ENCODE peak calls at places on chromosomes 7 and 10, in six cellular contexts. A is IMR-90, L is mesendoderm, D is H9, Y is H1, K is mesenchymal stem cell. I is an unnamed sample.

GRCh38 chr7:110205899-110206298 is 885.0 kb upstream of the LRRN3 start:
- DNase-seq in A (no peak), L (no peak), D (no peak), Y (no peak), K (peak), I (no peak)

GRCh38 chr10:114045738-114046458 is 2.2 kb downstream of the ADRB1 start:
- DNase-seq in A (no peak), L (no peak), D (no peak), Y (no peak), K (no peak), I (no peak)

GRCh38 chr10:13950543-13950939 is 363.8 kb downstream of the PRPF18 start:
- DNase-seq in A (no peak), L (no peak), D (no peak), Y (no peak), K (no peak), I (no peak)

GRCh38 chr10:78741541-78741940 is 327.2 kb upstream of the ZMIZ1 start:
- DNase-seq in A (peak), L (no peak), D (no peak), Y (no peak), K (peak), I (no peak)

GRCh38 chr7:98174334-98175259 is 36.6 kb upstream of the BHLHA15 start:
- DNase-seq in A (no peak), L (no peak), D (no peak), Y (no peak), K (no peak), I (no peak)

GRCh38 chr10:25497281-25497680 is 322.5 kb downstream of the GPR158 start:
- DNase-seq in A (no peak), L (no peak), D (no peak), Y (no peak), K (no peak), I (no peak)

GRCh38 chr7:100675581-100676350 is 2.2 kb downstream of the GNB2 start:
- DNase-seq in A (peak), L (peak), D (peak), Y (no peak), K (peak), I (peak)

GRCh38 chr10:122504551-122504950 is 43.2 kb downstream of the HTRA1 start:
- DNase-seq in A (peak), L (no peak), D (no peak), Y (no peak), K (peak), I (no peak)

GRCh38 chr10:105239311-105240215 is 598.5 kb downstream of the SORCS3 start:
- DNase-seq in A (no peak), L (no peak), D (no peak), Y (no peak), K (no peak), I (no peak)

GRCh38 chr10:49518982-49519578 is 19.8 kb downstream of the ERCC6 start:
- DNase-seq in A (peak), L (peak), D (peak), Y (no peak), K (peak), I (peak)

GRCh38 chr10:7170626-7171322 is 240.1 kb downstream of the SFMBT2 start:
- DNase-seq in A (no peak), L (no peak), D (no peak), Y (no peak), K (no peak), I (no peak)

GRCh38 chr7:101085000-101085948 is at the start of gene TRIM56:
- DNase-seq in A (peak), L (peak), D (peak), Y (no peak), K (peak), I (no peak)

GRCh38 chr7:51045319-51046102 is 262.8 kb upstream of the GRB10 start:
- DNase-seq in A (peak), L (no peak), D (no peak), Y (no peak), K (peak), I (no peak)

GRCh38 chr7:2729893-2730716 is 42.1 kb downstream of the AMZ1 start:
- DNase-seq in A (peak), L (no peak), D (no peak), Y (no peak), K (no peak), I (no peak)

GRCh38 chr7:13016633-13017324 is 329.3 kb downstream of the ARL4A start:
- DNase-seq in A (peak), L (peak), D (no peak), Y (no peak), K (peak), I (no peak)

GRCh38 chr7:47549397-47549796 is 32.5 kb downstream of the TNS3 start:
- DNase-seq in A (no peak), L (no peak), D (no peak), Y (no peak), K (no peak), I (no peak)

GRCh38 chr10:84177541-84178386 is 4.2 kb downstream of the GPR15LG start:
- DNase-seq in A (no peak), L (no peak), D (no peak), Y (no peak), K (no peak), I (no peak)

GRCh38 chr7:133739817-133740216 is 387.3 kb upstream of the LRGUK start:
- DNase-seq in A (no peak), L (no peak), D (no peak), Y (no peak), K (no peak), I (no peak)

GRCh38 chr7:118642396-118642795 is 417.9 kb downstream of the ANKRD7 start:
- DNase-seq in A (no peak), L (no peak), D (no peak), Y (no peak), K (peak), I (no peak)

GRCh38 chr7:47806701-47807103 is 141.6 kb downstream of the PKD1L1 start:
- DNase-seq in A (no peak), L (no peak), D (no peak), Y (no peak), K (no peak), I (no peak)

GRCh38 chr10:71921319-71922027 is 42.7 kb upstream of the CHST3 start:
- DNase-seq in A (no peak), L (peak), D (no peak), Y (no peak), K (peak), I (no peak)

GRCh38 chr10:114538544-114538906 is 119.5 kb downstream of the ABLIM1 start:
- DNase-seq in A (no peak), L (no peak), D (peak), Y (no peak), K (no peak), I (no peak)

GRCh38 chr7:151062111-151062398 is 2.7 kb downstream of the SLC4A2 start:
- DNase-seq in A (no peak), L (no peak), D (no peak), Y (no peak), K (no peak), I (no peak)
- H2BK15ac ChIP-seq in A (no peak), L (no peak), D (no peak), Y (peak), K (no peak), I (peak)

GRCh38 chr7:75924251-75924650 is 9.3 kb downstream of the POR start:
- DNase-seq in A (no peak), L (no peak), D (no peak), Y (no peak), K (no peak), I (no peak)
- H3K18ac ChIP-seq in A (no peak), L (no peak), D (no peak), Y (no peak), K (no peak), I (no peak)

DNA sequence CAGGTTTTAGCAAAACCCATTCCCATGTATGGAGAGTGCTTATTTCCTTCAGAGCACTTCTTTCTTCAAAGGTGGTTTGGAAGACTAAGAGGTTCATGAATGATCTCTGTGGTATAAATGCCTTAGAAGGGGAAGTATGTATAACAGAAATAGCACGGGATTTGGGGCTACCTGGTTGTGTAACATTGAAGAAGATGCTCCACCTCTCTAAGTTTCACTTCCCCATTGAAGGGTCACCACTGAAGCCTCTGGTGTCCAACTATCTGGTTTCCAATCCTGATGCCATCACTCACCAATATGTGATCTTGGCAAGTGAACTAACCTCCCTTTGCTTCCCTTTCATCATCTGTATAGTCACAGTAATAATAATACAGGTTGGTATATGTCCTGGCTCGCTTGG is 37.2 kb downstream of the CYCS start:
- DNase-seq in A (no peak), L (no peak), D (no peak), Y (no peak), K (no peak), I (no peak)
- H2BK15ac ChIP-seq in A (no peak), L (no peak), D (no peak), Y (no peak), K (no peak), I (no peak)

GRCh38 chr10:76973515-76974289 is 663.9 kb downstream of the KCNMA1 start:
- DNase-seq in A (peak), L (no peak), D (no peak), Y (no peak), K (peak), I (no peak)

GRCh38 chr10:76975131-76975530 is 662.5 kb downstream of the KCNMA1 start:
- DNase-seq in A (no peak), L (no peak), D (no peak), Y (no peak), K (no peak), I (no peak)

GRCh38 chr10:76970795-76971519 is 666.7 kb downstream of the KCNMA1 start:
- DNase-seq in A (no peak), L (no peak), D (no peak), Y (no peak), K (no peak), I (no peak)

GRCh38 chr10:76971565-76972170 is 665.9 kb downstream of the KCNMA1 start:
- DNase-seq in A (no peak), L (no peak), D (no peak), Y (no peak), K (no peak), I (no peak)

GRCh38 chr10:76973091-76973514 is 664.5 kb downstream of the KCNMA1 start:
- DNase-seq in A (no peak), L (no peak), D (no peak), Y (no peak), K (no peak), I (no peak)
- H3K18ac ChIP-seq in A (no peak), L (no peak), D (no peak), Y (no peak), K (no peak), I (no peak)

GRCh38 chr10:712089-712488 is 22.6 kb upstream of the DIP2C start:
- DNase-seq in A (no peak), L (no peak), D (no peak), Y (no peak), K (no peak), I (no peak)
- H2BK15ac ChIP-seq in A (no peak), L (no peak), D (no peak), Y (no peak), K (no peak), I (no peak)